ENCODE peak calls at places on chromosomes 3 and 15, in nine cellular contexts. N is HL-60, H is endothelial cell of umbilical vein, L is breast epithelium, O is endothelial cell, Q is MCF 10A, X is ovary, D is foreskin fibroblast, K is esophagus squamous epithelium. J is an unnamed sample.

GRCh38 chr15:76024021-76024768 is 12.0 kb upstream of the NRG4 start:
- DNase-seq in X (no peak), Q (no peak), O (no peak), L (no peak), N (no peak), D (no peak), H (no peak), K (no peak), J (no peak)

GRCh38 chr15:52133510-52134220 is 21.1 kb upstream of the BCL2L10 start:
- DNase-seq in N (no peak), H (no peak), X (no peak), O (no peak), L (no peak), D (no peak), K (no peak), Q (no peak), J (no peak)

GRCh38 chr3:131688370-131688769 is 185.6 kb upstream of the MRPL3 start:
- DNase-seq in H (no peak), X (no peak), Q (peak; percentile 16), L (no peak), N (no peak), K (no peak), D (no peak), O (no peak), J (no peak)

GRCh38 chr15:88029696-88030095 is 226.8 kb downstream of the NTRK3 start:
- DNase-seq in D (peak; percentile 6), K (no peak), N (no peak), O (no peak), Q (no peak), X (no peak), L (no peak), H (no peak), J (peak; percentile 53)

GRCh38 chr3:152267831-152268500 is 763 bp upstream of the MBNL1 start:
- DNase-seq in H (peak; percentile 58), X (no peak), O (no peak), N (no peak), Q (no peak), D (no peak), K (no peak), L (no peak), J (no peak)

GRCh38 chr3:9088431-9089353 is 125.4 kb upstream of the RAD18 start:
- DNase-seq in K (no peak), O (no peak), N (no peak), L (no peak), H (no peak), Q (peak; percentile 79), X (no peak), D (no peak), J (no peak)

GRCh38 chr15:75928680-75929608 is 25.3 kb downstream of the FBXO22 start:
- DNase-seq in N (no peak), O (peak; percentile 62), K (no peak), D (no peak), L (no peak), X (no peak), H (no peak), Q (peak; percentile 67), J (peak; percentile 64)

GRCh38 chr3:72258366-72258765 is 473.4 kb upstream of the PROK2 start:
- DNase-seq in K (no peak), H (no peak), D (no peak), N (no peak), Q (no peak), X (no peak), L (no peak), O (no peak), J (no peak)

GRCh38 chr3:79910337-79910736 is 142.5 kb upstream of the ROBO1 start:
- DNase-seq in D (no peak), Q (no peak), N (no peak), H (no peak), L (no peak), X (no peak), O (no peak), K (no peak), J (no peak)

GRCh38 chr3:32313723-32314473 is 75.4 kb downstream of the CMTM8 start:
- DNase-seq in Q (peak; percentile 64), K (no peak), X (no peak), H (peak; percentile 52), O (no peak), L (no peak), N (no peak), D (peak; percentile 34), J (no peak)

GRCh38 chr3:175057406-175057805 is 198.3 kb downstream of the NAALADL2 start:
- DNase-seq in X (no peak), H (no peak), O (no peak), N (no peak), Q (no peak), K (no peak), D (no peak), L (no peak), J (no peak)

GRCh38 chr15:52162876-52163275 is 28.3 kb downstream of the GNB5 start:
- DNase-seq in D (no peak), H (no peak), X (no peak), O (no peak), Q (no peak), N (no peak), L (no peak), K (no peak), J (no peak)

GRCh38 chr15:70715840-70716510 is 47.4 kb downstream of the UACA start:
- DNase-seq in N (no peak), O (no peak), L (no peak), D (no peak), X (no peak), H (no peak), K (no peak), Q (no peak), J (peak; percentile 7)

GRCh38 chr15:38354321-38354929 is 99.5 kb upstream of the FAM98B start:
- DNase-seq in O (peak; percentile 67), H (peak; percentile 80), Q (peak; percentile 78), K (no peak), X (peak; percentile 30), D (peak; percentile 50), N (peak; percentile 29), L (no peak), J (peak; percentile 65)

GRCh38 chr15:82040862-82041261 is 5.0 kb downstream of the MEX3B start:
- DNase-seq in K (no peak), O (no peak), L (no peak), N (no peak), D (no peak), Q (no peak), H (no peak), X (no peak), J (peak; percentile 23)

DNA sequence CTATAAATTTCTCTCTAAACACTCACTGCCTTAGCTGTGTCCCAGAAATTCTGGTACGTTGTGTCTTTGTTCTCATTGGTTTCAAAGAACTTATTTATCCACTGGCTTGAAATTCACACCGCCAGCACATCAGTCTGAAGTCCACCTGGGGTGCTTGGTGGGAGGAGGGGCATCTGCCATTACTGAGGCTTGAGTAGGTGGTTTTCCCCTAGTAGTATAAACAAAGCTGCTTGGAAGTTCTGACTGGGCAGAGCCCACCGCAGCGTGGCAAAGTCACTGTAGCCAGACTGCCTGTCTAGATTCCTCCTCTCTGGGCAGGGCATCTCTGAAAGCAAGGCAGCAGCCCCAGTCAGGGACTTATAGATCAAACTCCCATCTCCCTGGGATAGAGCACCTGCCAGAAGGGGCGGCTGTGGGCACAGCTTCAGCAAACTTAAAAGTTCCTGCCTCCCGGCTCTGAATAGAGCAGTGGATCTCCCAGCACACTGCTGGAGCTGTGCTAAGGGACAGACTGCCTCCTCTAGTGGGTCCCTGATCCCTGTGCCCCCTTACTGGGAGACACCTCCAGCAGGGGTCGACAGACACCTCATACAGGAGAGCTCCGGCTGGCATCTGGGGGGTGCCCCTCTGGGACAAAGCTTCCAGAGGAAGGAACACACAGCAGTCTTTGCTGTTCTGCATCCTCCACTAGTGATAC is 114.1 kb downstream of the SUCLG2 start:
- DNase-seq in N (no peak), X (no peak), H (no peak), D (no peak), K (no peak), O (no peak), L (no peak), Q (no peak), J (no peak)
- TF ChIP-seq CTCF in N (no peak), X (no peak), H (no peak), D (no peak), K (no peak), O (no peak), L (no peak), Q (no peak), J (no peak)

GRCh38 chr3:182909318-182910040 is 70.9 kb downstream of the DCUN1D1 start:
- DNase-seq in X (no peak), Q (no peak), D (no peak), O (no peak), K (no peak), L (no peak), N (no peak), H (peak; percentile 39), J (no peak)
- TF ChIP-seq CTCF in X (no peak), Q (peak; percentile 44), D (peak; percentile 29), O (peak; percentile 81), K (peak; percentile 39), L (peak; percentile 27), N (peak; percentile 26), H (peak; percentile 31), J (peak; percentile 59)

DNA sequence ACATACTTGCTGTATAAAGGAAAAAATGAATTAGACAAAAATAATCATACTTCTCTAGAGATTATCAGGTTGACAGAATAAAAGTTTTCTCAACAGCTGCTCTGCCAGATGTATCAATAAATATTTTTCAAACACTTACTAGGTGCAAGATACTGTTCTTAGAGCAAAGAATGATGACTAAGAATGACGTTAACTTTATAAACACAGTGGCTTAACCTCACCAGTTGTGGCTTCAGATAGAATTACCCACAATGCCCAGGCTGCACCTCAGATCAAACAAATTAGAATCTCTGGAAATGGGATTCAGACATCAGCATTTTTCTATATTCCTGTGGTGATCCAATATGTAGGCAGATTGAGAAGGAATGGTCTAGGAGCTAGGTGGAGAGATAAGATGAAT is 422.4 kb upstream of the ATP11B start:
- DNase-seq in L (no peak), D (no peak), X (no peak), H (peak; percentile 4), O (no peak), N (no peak), K (no peak), Q (peak; percentile 38), J (no peak)
- TF ChIP-seq CTCF in L (no peak), D (no peak), X (no peak), H (no peak), O (no peak), N (no peak), K (no peak), Q (no peak), J (no peak)

GRCh38 chr3:58425782-58426181 is 7.8 kb downstream of the PDHB start:
- DNase-seq in D (no peak), Q (no peak), K (no peak), O (no peak), L (no peak), H (no peak), X (no peak), N (no peak), J (no peak)

GRCh38 chr3:58421004-58421403 is 12.6 kb downstream of the PDHB start:
- DNase-seq in N (no peak), X (no peak), D (no peak), L (no peak), K (no peak), O (no peak), Q (no peak), H (no peak), J (no peak)

GRCh38 chr3:58419782-58420512 is 13.7 kb downstream of the PDHB start:
- DNase-seq in X (no peak), H (no peak), O (no peak), K (no peak), D (peak; percentile 48), N (no peak), Q (no peak), L (no peak), J (no peak)

GRCh38 chr3:58424613-58425012 is 9.0 kb downstream of the PDHB start:
- DNase-seq in O (no peak), K (no peak), N (no peak), H (no peak), L (no peak), Q (no peak), D (no peak), X (no peak), J (no peak)

GRCh38 chr3:58422756-58423324 is 10.8 kb downstream of the PDHB start:
- DNase-seq in N (no peak), O (no peak), H (no peak), Q (peak; percentile 16), D (peak; percentile 23), X (no peak), K (no peak), L (no peak), J (no peak)
- TF ChIP-seq CTCF in N (no peak), O (no peak), H (no peak), Q (peak; percentile 13), D (no peak), X (no peak), K (peak; percentile 23), L (no peak), J (peak; percentile 25)